ENCODE peak calls at places on chromosomes 2 and 18, in ten cellular contexts. One of them, this sample, is unnamed.

GRCh38 chr18:37484893-37485834 is 80.4 kb downstream of the CELF4 start:
- DNase-seq in MM.1S: no peak
- DNase-seq in B cell: no peak
- DNase-seq in left ventricle myocardium inferior: no peak
- DNase-seq in PC-9: no peak
- DNase-seq in breast epithelium: no peak
- DNase-seq in dorsolateral prefrontal cortex: no peak
- DNase-seq in fibroblast of pulmonary artery: peak; percentile 74
- DNase-seq in IMR-90: peak; percentile 5
- DNase-seq in omental fat pad: no peak
- DNase-seq in this sample: peak; percentile 51

GRCh38 chr18:47254341-47254939 is 3.0 kb upstream of the SKOR2 start:
- DNase-seq in left ventricle myocardium inferior: peak; percentile 26
- DNase-seq in B cell: no peak
- DNase-seq in PC-9: peak; percentile 3
- DNase-seq in MM.1S: no peak
- DNase-seq in omental fat pad: no peak
- DNase-seq in breast epithelium: no peak
- DNase-seq in fibroblast of pulmonary artery: peak; percentile 62
- DNase-seq in IMR-90: peak; percentile 22
- DNase-seq in dorsolateral prefrontal cortex: no peak
- DNase-seq in this sample: peak; percentile 87

GRCh38 chr2:11160731-11161455 is 5.6 kb downstream of the SLC66A3 start:
- DNase-seq in PC-9: no peak
- DNase-seq in B cell: no peak
- DNase-seq in fibroblast of pulmonary artery: no peak
- DNase-seq in left ventricle myocardium inferior: no peak
- DNase-seq in MM.1S: peak; percentile 83
- DNase-seq in IMR-90: no peak
- DNase-seq in breast epithelium: no peak
- DNase-seq in omental fat pad: no peak
- DNase-seq in dorsolateral prefrontal cortex: no peak
- DNase-seq in this sample: no peak

GRCh38 chr2:235594041-235594440 is 100.2 kb downstream of the AGAP1 start:
- DNase-seq in fibroblast of pulmonary artery: peak; percentile 91
- DNase-seq in IMR-90: peak; percentile 89
- DNase-seq in breast epithelium: no peak
- DNase-seq in dorsolateral prefrontal cortex: no peak
- DNase-seq in B cell: no peak
- DNase-seq in PC-9: no peak
- DNase-seq in left ventricle myocardium inferior: no peak
- DNase-seq in omental fat pad: no peak
- DNase-seq in MM.1S: peak; percentile 86
- DNase-seq in this sample: no peak

GRCh38 chr2:142967060-142967459 is 89.6 kb downstream of the KYNU start:
- DNase-seq in MM.1S: no peak
- DNase-seq in fibroblast of pulmonary artery: no peak
- DNase-seq in breast epithelium: no peak
- DNase-seq in PC-9: no peak
- DNase-seq in B cell: no peak
- DNase-seq in left ventricle myocardium inferior: no peak
- DNase-seq in IMR-90: no peak
- DNase-seq in omental fat pad: no peak
- DNase-seq in dorsolateral prefrontal cortex: no peak
- DNase-seq in this sample: no peak

GRCh38 chr2:230947235-230947576 is 22.2 kb upstream of the GPR55 start:
- DNase-seq in MM.1S: no peak
- DNase-seq in B cell: no peak
- DNase-seq in left ventricle myocardium inferior: no peak
- DNase-seq in breast epithelium: no peak
- DNase-seq in fibroblast of pulmonary artery: no peak
- DNase-seq in omental fat pad: no peak
- DNase-seq in PC-9: no peak
- DNase-seq in dorsolateral prefrontal cortex: no peak
- DNase-seq in IMR-90: no peak
- DNase-seq in this sample: no peak

GRCh38 chr18:29841631-29842030 is 1200.9 kb downstream of the DSC3 start:
- DNase-seq in PC-9: no peak
- DNase-seq in MM.1S: no peak
- DNase-seq in left ventricle myocardium inferior: no peak
- DNase-seq in fibroblast of pulmonary artery: no peak
- DNase-seq in breast epithelium: no peak
- DNase-seq in dorsolateral prefrontal cortex: no peak
- DNase-seq in IMR-90: no peak
- DNase-seq in omental fat pad: no peak
- DNase-seq in B cell: no peak
- DNase-seq in this sample: no peak

GRCh38 chr18:79345981-79346380 is 49.7 kb upstream of the NFATC1 start:
- DNase-seq in MM.1S: no peak
- DNase-seq in IMR-90: no peak
- DNase-seq in dorsolateral prefrontal cortex: no peak
- DNase-seq in omental fat pad: no peak
- DNase-seq in left ventricle myocardium inferior: no peak
- DNase-seq in B cell: no peak
- DNase-seq in PC-9: no peak
- DNase-seq in breast epithelium: no peak
- DNase-seq in fibroblast of pulmonary artery: no peak
- DNase-seq in this sample: no peak

DNA sequence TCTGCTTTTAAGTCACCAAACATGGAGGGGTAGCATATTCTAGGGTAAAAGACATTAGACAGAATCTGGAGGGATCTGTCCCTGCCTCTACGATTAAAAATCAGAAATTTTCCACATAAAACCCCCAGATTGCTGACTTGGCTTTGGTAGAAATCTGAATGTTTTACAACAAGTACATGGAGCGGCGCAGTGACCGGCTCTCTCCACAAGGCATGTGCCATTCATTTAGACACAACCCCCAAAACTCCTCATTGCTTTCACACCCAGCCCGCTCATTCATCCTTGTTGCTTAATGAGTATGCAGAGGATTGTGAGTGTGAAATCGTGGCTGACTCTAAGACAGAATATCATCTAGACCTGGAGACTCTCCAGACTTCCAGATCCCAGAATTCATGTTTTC is 140.6 kb downstream of the CNTNAP5 start:
- DNase-seq in fibroblast of pulmonary artery: no peak
- DNase-seq in PC-9: no peak
- DNase-seq in left ventricle myocardium inferior: no peak
- DNase-seq in MM.1S: no peak
- DNase-seq in omental fat pad: no peak
- DNase-seq in B cell: no peak
- DNase-seq in IMR-90: no peak
- DNase-seq in breast epithelium: no peak
- DNase-seq in dorsolateral prefrontal cortex: no peak
- DNase-seq in this sample: no peak
- TF ChIP-seq CTCF in fibroblast of pulmonary artery: no peak
- TF ChIP-seq CTCF in PC-9: no peak
- TF ChIP-seq CTCF in left ventricle myocardium inferior: no peak
- TF ChIP-seq CTCF in MM.1S: no peak
- TF ChIP-seq CTCF in omental fat pad: no peak
- TF ChIP-seq CTCF in B cell: no peak
- TF ChIP-seq CTCF in IMR-90: no peak
- TF ChIP-seq CTCF in breast epithelium: no peak
- TF ChIP-seq CTCF in dorsolateral prefrontal cortex: no peak
- TF ChIP-seq CTCF in this sample: no peak

DNA sequence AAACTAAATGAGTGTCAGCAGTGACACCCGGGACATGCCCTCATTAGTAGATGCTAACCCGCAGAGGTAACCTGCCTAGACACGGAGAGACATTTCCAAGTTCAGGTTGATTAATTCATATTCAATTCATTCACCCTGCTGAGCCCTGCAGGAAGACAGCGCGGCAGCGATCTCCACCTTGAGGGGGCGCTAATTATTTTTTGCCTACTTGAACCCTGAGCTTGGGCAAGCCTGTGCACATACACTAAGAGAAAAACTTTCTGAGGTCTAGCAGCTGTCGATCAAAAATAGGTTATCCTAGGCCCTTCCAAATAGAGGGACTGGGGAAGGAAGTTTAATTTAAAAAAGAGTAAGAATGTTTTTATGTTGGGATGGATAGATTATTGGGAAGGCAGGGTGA is 1.3 kb upstream of the LYPD6 start:
- DNase-seq in left ventricle myocardium inferior: no peak
- DNase-seq in omental fat pad: no peak
- DNase-seq in fibroblast of pulmonary artery: no peak
- DNase-seq in dorsolateral prefrontal cortex: no peak
- DNase-seq in PC-9: no peak
- DNase-seq in B cell: no peak
- DNase-seq in MM.1S: no peak
- DNase-seq in breast epithelium: no peak
- DNase-seq in IMR-90: no peak
- DNase-seq in this sample: no peak
- TF ChIP-seq CTCF in left ventricle myocardium inferior: peak; percentile 24
- TF ChIP-seq CTCF in omental fat pad: no peak
- TF ChIP-seq CTCF in fibroblast of pulmonary artery: peak; percentile 8
- TF ChIP-seq CTCF in dorsolateral prefrontal cortex: no peak
- TF ChIP-seq CTCF in PC-9: peak; percentile 64
- TF ChIP-seq CTCF in B cell: no peak
- TF ChIP-seq CTCF in MM.1S: peak; percentile 24
- TF ChIP-seq CTCF in breast epithelium: no peak
- TF ChIP-seq CTCF in IMR-90: peak; percentile 8
- TF ChIP-seq CTCF in this sample: no peak

DNA sequence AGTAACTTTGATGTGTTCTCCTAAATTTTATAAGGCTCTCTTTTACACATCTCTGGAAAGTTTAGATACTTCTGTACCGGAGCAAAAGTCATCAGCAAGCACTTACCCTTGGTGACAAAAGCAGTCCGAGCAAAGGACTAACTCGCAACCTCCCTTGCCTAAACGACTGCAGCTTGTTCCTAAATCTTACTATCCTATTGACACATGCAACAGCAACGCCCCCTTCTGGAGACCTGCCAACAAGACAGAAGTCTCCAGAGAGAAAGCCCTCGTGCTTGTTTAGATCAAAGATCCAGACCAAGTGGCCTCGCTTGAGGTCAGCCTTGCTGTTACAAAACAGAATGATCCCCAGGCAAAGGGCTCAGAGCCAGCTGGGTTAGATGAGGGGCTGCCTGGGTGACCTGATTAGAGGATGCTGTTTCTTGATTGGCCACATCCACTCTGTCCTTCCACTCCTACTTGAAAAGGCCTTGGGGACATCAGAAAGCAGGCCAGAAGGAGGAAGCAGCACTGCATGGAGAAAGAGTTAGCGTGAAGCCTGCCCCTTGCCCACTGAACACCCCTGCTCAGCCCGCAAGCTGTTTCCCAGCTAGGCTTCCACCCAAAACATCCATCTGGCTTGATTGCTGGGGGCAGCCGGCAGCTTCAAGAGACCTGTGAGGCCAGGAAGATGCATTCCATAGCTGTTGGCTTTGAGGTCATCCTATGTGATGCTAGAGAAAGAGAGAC is 94.3 kb downstream of the HNRNPLL start:
- DNase-seq in PC-9: peak; percentile 69
- DNase-seq in breast epithelium: peak; percentile 83
- DNase-seq in B cell: peak; percentile 85
- DNase-seq in left ventricle myocardium inferior: peak; percentile 87
- DNase-seq in fibroblast of pulmonary artery: peak; percentile 86
- DNase-seq in dorsolateral prefrontal cortex: peak; percentile 38
- DNase-seq in omental fat pad: peak; percentile 92
- DNase-seq in MM.1S: peak; percentile 87
- DNase-seq in IMR-90: peak; percentile 66
- DNase-seq in this sample: peak; percentile 84
- TF ChIP-seq CTCF in PC-9: peak; percentile 79
- TF ChIP-seq CTCF in breast epithelium: peak; percentile 10
- TF ChIP-seq CTCF in B cell: peak; percentile 89
- TF ChIP-seq CTCF in left ventricle myocardium inferior: peak; percentile 52
- TF ChIP-seq CTCF in fibroblast of pulmonary artery: peak; percentile 14
- TF ChIP-seq CTCF in dorsolateral prefrontal cortex: peak; percentile 37
- TF ChIP-seq CTCF in omental fat pad: no peak
- TF ChIP-seq CTCF in MM.1S: peak; percentile 84
- TF ChIP-seq CTCF in IMR-90: peak; percentile 40
- TF ChIP-seq CTCF in this sample: peak; percentile 18

GRCh38 chr2:121098556-121098955 is 186.4 kb downstream of the TFCP2L1 start:
- DNase-seq in breast epithelium: no peak
- DNase-seq in dorsolateral prefrontal cortex: no peak
- DNase-seq in left ventricle myocardium inferior: no peak
- DNase-seq in MM.1S: peak; percentile 3
- DNase-seq in fibroblast of pulmonary artery: no peak
- DNase-seq in IMR-90: no peak
- DNase-seq in omental fat pad: no peak
- DNase-seq in B cell: no peak
- DNase-seq in PC-9: no peak
- DNase-seq in this sample: no peak

GRCh38 chr2:121101093-121101715 is 183.8 kb downstream of the TFCP2L1 start:
- DNase-seq in dorsolateral prefrontal cortex: no peak
- DNase-seq in omental fat pad: no peak
- DNase-seq in IMR-90: no peak
- DNase-seq in breast epithelium: no peak
- DNase-seq in MM.1S: no peak
- DNase-seq in fibroblast of pulmonary artery: no peak
- DNase-seq in B cell: no peak
- DNase-seq in PC-9: no peak
- DNase-seq in left ventricle myocardium inferior: no peak
- DNase-seq in this sample: no peak

GRCh38 chr2:121102949-121103348 is 182.1 kb downstream of the TFCP2L1 start:
- DNase-seq in fibroblast of pulmonary artery: no peak
- DNase-seq in PC-9: no peak
- DNase-seq in B cell: no peak
- DNase-seq in IMR-90: no peak
- DNase-seq in omental fat pad: no peak
- DNase-seq in dorsolateral prefrontal cortex: no peak
- DNase-seq in MM.1S: no peak
- DNase-seq in breast epithelium: no peak
- DNase-seq in left ventricle myocardium inferior: no peak
- DNase-seq in this sample: no peak

GRCh38 chr2:121096611-121097010 is 188.4 kb downstream of the TFCP2L1 start:
- DNase-seq in left ventricle myocardium inferior: no peak
- DNase-seq in B cell: no peak
- DNase-seq in MM.1S: peak; percentile 0
- DNase-seq in omental fat pad: no peak
- DNase-seq in fibroblast of pulmonary artery: no peak
- DNase-seq in dorsolateral prefrontal cortex: no peak
- DNase-seq in breast epithelium: no peak
- DNase-seq in IMR-90: no peak
- DNase-seq in PC-9: no peak
- DNase-seq in this sample: no peak

DNA sequence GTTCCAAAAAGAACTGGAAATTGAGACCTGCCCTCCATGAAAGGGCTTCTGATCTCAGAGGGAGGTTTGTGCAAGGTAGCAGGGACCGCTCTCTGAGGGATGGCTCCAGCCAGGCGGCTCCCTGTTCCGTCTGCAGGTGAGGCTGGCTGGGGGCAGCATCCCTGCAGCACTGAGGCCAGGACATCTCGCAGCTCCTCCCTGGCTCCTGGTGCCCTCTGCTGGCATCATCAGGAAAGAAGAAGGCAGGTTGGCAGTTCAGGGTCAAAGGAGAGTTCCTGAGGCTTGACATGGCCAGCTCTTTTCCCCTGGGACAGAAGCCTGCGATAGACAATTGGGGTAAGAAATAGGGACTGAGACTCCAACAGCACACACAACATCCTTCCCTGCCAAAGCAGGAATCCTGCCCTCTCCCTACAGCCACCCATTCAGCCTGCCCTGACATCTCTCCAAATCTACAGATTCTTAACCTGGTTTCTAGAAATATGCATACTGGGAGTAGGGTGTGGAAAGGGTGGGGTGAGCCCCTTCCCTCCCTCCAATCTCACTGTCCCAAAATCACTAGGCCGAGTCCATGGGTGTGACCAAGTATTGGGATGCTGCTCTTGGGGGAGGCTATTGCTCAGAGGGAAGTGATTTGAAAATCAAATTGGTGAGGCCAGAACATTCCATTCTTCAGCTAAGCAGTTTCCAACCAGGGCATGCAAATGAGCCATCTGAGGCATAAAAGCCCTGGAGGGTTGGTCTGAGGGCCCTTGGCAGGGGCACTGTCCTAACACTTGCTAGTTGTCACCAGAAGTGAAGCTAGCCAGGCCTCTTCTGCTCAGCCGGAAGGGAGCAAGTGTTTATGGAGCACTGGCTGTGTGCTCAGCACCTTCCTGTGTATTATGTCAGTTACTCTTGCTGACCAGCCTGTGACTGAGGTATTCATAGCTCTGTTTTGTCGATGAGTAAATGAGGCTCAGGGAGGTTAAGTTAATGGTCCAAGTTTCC is 185.4 kb downstream of the TFCP2L1 start:
- DNase-seq in breast epithelium: no peak
- DNase-seq in dorsolateral prefrontal cortex: no peak
- DNase-seq in IMR-90: no peak
- DNase-seq in B cell: no peak
- DNase-seq in left ventricle myocardium inferior: peak; percentile 41
- DNase-seq in fibroblast of pulmonary artery: no peak
- DNase-seq in omental fat pad: no peak
- DNase-seq in MM.1S: no peak
- DNase-seq in PC-9: peak; percentile 47
- DNase-seq in this sample: no peak
- TF ChIP-seq CTCF in breast epithelium: no peak
- TF ChIP-seq CTCF in dorsolateral prefrontal cortex: no peak
- TF ChIP-seq CTCF in IMR-90: peak; percentile 30
- TF ChIP-seq CTCF in B cell: no peak
- TF ChIP-seq CTCF in left ventricle myocardium inferior: peak; percentile 31
- TF ChIP-seq CTCF in fibroblast of pulmonary artery: peak; percentile 40
- TF ChIP-seq CTCF in omental fat pad: no peak
- TF ChIP-seq CTCF in MM.1S: peak; percentile 32
- TF ChIP-seq CTCF in PC-9: peak; percentile 69
- TF ChIP-seq CTCF in this sample: no peak

This sample was measured in mesothelial cell of epicardium.